ENCODE peak calls at places on chromosomes 3 and 15, in eight cellular contexts. A is foreskin keratinocyte, G is ureter, R is ecto neural progenitor cell, X is AG08395, I is fibroblast of pulmonary artery, W is cardiac muscle cell, Q is GM23248. T is an unnamed sample.

GRCh38 chr3:170572665-170573253 is 13.1 kb downstream of the SLC7A14 start:
- DNase-seq in X (peak), Q (peak), W (peak), I (peak), A (peak), G (no peak), R (no peak), T (peak)

GRCh38 chr3:164113406-164114332 is 964.6 kb downstream of the SI start:
- DNase-seq in X (no peak), W (no peak), R (no peak), Q (no peak), A (no peak), G (no peak), I (no peak), T (no peak)

GRCh38 chr3:150409125-150409526 is 1.0 kb downstream of the TSC22D2 start:
- DNase-seq in W (no peak), Q (no peak), X (no peak), A (no peak), R (no peak), I (no peak), G (no peak), T (no peak)

GRCh38 chr3:129688310-129688895 is 81.9 kb upstream of the PLXND1 start:
- DNase-seq in A (no peak), Q (peak), I (peak), X (peak), W (peak), R (peak), G (peak), T (peak)

GRCh38 chr3:170689218-170689874 is 103.5 kb upstream of the SLC7A14 start:
- DNase-seq in W (peak), R (no peak), I (peak), A (peak), Q (peak), G (peak), X (peak), T (peak)

GRCh38 chr15:44033894-44034293 is 161.2 kb downstream of the FRMD5 start:
- DNase-seq in W (peak), G (no peak), X (peak), R (no peak), A (no peak), I (peak), Q (peak), T (peak)

GRCh38 chr3:172137287-172138030 is 98.1 kb downstream of the FNDC3B start:
- DNase-seq in R (no peak), W (peak), X (no peak), A (no peak), Q (peak), G (no peak), I (peak), T (no peak)

GRCh38 chr3:133289322-133289721 is 110.5 kb upstream of the BFSP2 start:
- DNase-seq in R (no peak), I (no peak), X (no peak), G (no peak), W (no peak), Q (peak), A (no peak), T (no peak)

GRCh38 chr3:185824467-185825378 is at the start of gene IGF2BP2:
- DNase-seq in I (peak), R (peak), W (peak), Q (peak), A (no peak), X (peak), G (peak), T (peak)

GRCh38 chr3:162295323-162295983 is 798.8 kb downstream of the OTOL1 start:
- DNase-seq in Q (peak), A (peak), R (no peak), G (no peak), X (peak), I (peak), W (peak), T (peak)

T was measured in epithelial cell of esophagus.